ENCODE peak calls at places on chromosomes 12 and 14, in four cellular contexts. V is K562, I is ovary, G is A549. T is an unnamed sample.

GRCh38 chr12:114430306-114430705 is 24.4 kb upstream of the TBX5 start:
- DNase-seq in G (no peak), I (no peak), V (no peak), T (no peak)

GRCh38 chr14:103597623-103598372 is 31.2 kb upstream of the KLC1 start:
- DNase-seq in I (no peak), G (no peak), V (peak; percentile 51), T (no peak)

GRCh38 chr12:51103977-51104376 is 20.6 kb upstream of the CSRNP2 start:
- DNase-seq in G (no peak), I (no peak), V (no peak), T (no peak)

GRCh38 chr14:81519200-81519998 is 14.3 kb downstream of the SEL1L start:
- DNase-seq in I (no peak), V (peak; percentile 35), G (no peak), T (no peak)

GRCh38 chr14:104552738-104553125 is 26.8 kb upstream of the C14orf180 start:
- DNase-seq in I (no peak), G (no peak), V (no peak), T (no peak)

GRCh38 chr12:75556306-75556899 is 45.0 kb upstream of the KRR1 start:
- DNase-seq in G (peak; percentile 25), V (no peak), I (no peak), T (no peak)

GRCh38 chr14:70278281-70278680 is 81.2 kb downstream of the COX16 start:
- DNase-seq in I (no peak), V (no peak), G (no peak), T (no peak)

GRCh38 chr12:95838125-95838524 is 20.6 kb upstream of the SNRPF start:
- DNase-seq in I (no peak), G (peak; percentile 90), V (no peak), T (no peak)

GRCh38 chr12:39395866-39396265 is 47.1 kb downstream of the KIF21A start:
- DNase-seq in G (no peak), V (no peak), I (no peak), T (no peak)

GRCh38 chr14:103819503-103820307 is 27.7 kb downstream of the PPP1R13B start:
- DNase-seq in I (peak; percentile 69), G (no peak), V (no peak), T (no peak)

GRCh38 chr12:7116916-7117315 is 7.9 kb upstream of the C1RL start:
- DNase-seq in G (no peak), I (no peak), V (no peak), T (no peak)

GRCh38 chr14:103141117-103141796 is 18.0 kb downstream of the TNFAIP2 start:
- DNase-seq in G (peak; percentile 78), V (peak; percentile 80), I (peak; percentile 35), T (no peak)

GRCh38 chr12:57895337-57896138 is 45.8 kb upstream of the ATP23 start:
- DNase-seq in I (no peak), G (no peak), V (no peak), T (no peak)

GRCh38 chr12:28966049-28966778 is 182.9 kb upstream of the FAR2 start:
- DNase-seq in V (no peak), G (no peak), I (no peak), T (no peak)

GRCh38 chr12:78085562-78086182 is 255.0 kb downstream of the NAV3 start:
- DNase-seq in G (no peak), V (no peak), I (no peak), T (no peak)

DNA sequence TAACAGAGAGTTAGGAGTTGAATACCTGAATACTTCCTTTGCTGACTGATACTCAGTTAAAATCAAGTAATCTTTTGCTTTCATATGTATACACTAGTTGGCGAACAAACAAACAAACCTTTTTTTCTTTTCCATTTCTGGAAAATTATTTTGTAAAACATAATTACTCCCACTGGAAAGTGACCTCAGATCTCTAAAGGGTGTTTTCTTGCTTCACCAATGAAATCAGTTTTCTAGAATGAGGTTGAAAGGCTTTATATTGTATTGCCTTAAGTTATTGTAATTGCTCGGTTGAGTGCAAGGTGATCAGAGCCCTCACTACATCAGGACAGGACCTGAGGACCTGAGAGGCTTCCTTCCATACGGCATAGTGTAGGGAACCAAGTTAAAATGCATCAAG is at the start of gene OR4K1:
- DNase-seq in V (no peak), G (no peak), I (no peak), T (no peak)
- TF ChIP-seq CTCF in V (no peak), G (no peak), I (no peak), T (no peak)

DNA sequence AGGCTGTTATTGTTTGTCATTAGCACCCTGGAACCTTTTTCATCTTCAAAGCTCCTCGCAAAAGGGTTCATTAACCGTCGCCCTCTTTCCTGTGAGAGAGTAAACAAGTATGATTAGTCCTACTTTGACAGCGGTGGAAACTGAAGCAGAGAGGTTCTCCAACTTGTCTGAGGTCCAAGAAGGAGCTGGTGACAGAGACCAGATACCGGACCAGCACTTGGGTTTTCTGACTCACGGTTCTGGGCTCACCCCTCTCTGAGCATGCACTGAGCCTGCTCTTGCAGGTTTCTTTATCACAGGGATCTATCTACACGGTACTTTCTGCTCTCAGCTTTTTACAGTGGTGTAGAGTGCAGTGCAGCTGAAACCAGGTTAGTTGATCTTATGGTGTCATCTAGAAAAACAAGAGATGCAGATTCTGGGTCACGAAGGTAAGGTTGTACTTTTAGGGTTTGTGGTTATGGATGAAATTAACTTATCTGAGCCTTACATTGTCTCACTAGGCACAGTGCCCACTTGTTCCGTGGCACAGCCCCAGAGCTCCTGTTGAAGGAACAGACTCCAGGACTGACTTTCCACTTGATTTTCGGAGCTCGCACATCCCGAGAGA is 62.1 kb downstream of the PPP2R5C start:
- DNase-seq in V (no peak), G (no peak), I (no peak), T (peak; percentile 42)
- TF ChIP-seq POLR2A in V (no peak), G (no peak), I (no peak), T (no peak)

GRCh38 chr14:97634786-97635185 is 837.6 kb downstream of the VRK1 start:
- DNase-seq in V (no peak), I (no peak), G (peak; percentile 11), T (no peak)

GRCh38 chr14:97642631-97643030 is 845.4 kb downstream of the VRK1 start:
- DNase-seq in G (no peak), V (no peak), I (no peak), T (no peak)

GRCh38 chr14:97641827-97642226 is 844.6 kb downstream of the VRK1 start:
- DNase-seq in G (no peak), I (no peak), V (no peak), T (peak; percentile 69)

GRCh38 chr14:97640031-97640430 is 842.8 kb downstream of the VRK1 start:
- DNase-seq in I (no peak), V (no peak), G (no peak), T (no peak)

GRCh38 chr14:97638864-97639263 is 841.7 kb downstream of the VRK1 start:
- DNase-seq in I (no peak), V (no peak), G (no peak), T (no peak)
- TF ChIP-seq CTCF in I (no peak), V (no peak), G (no peak), T (no peak)

DNA sequence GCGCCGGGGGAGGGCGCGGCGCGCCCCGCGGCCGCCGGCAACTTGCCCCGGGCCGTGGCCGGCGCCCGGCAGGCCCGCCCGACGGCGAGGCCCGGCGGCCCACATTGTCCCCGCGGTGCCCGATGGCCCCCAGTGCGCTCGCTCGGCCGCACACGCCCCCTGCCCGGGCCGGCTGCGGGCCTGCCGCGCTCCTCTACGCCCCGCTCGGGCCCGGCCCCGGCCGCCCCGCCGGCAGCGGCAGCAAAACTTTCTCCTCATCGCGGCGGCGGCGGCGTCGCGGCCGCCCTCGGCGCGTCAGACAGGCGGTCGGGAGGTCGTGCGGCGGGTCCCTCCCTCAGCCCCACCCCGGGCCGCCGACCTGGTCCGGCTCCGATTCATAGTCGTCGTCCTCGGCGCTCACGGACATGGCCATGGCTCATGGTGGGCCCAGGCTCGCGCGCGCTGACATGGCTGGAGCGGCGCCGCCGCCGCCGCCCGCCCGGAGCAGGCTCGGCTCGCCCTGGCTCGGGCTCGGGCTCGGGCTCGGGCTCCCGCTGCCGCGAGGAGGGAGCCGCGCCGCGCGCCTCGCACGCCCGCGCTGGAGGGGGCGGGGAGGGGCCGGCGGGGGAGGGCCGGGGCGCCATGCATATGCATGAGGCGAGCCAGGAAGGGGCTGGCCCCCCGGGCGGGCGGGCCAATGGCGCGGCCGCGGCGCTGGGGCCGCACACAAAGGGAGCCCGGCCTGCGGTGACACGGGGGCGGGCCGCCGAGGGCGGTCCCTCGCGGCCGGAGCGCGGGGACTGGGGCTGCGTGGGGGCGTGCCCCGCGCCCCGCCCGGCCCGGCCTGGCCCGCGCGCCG is 67.1 kb downstream of the RNF34 start:
- DNase-seq in V (peak; percentile 97), I (peak; percentile 86), G (peak; percentile 88), T (peak; percentile 80)
- TF ChIP-seq POLR2A in V (peak; percentile 40), I (no peak), G (peak; percentile 65), T (no peak)

GRCh38 chr14:46259536-46259935 is 392.0 kb downstream of the RPL10L start:
- DNase-seq in V (no peak), I (no peak), G (peak; percentile 1), T (no peak)
- TF ChIP-seq CTCF in V (no peak), I (no peak), G (no peak), T (no peak)